ENCODE peak calls at places on chromosomes 5 and 9, in five cellular contexts. One of them, this sample, is unnamed.

GRCh38 chr5:57113486-57113885 is 60.4 kb upstream of the GPBP1 start:
- DNase-seq in adrenal gland: no peak
- DNase-seq in CD8-positive, alpha-beta T cell: no peak
- DNase-seq in GM20000: no peak
- DNase-seq in choroid plexus epithelial cell: no peak
- DNase-seq in this sample: no peak

GRCh38 chr9:684055-684949 is 157.2 kb upstream of the DMRT1 start:
- DNase-seq in adrenal gland: peak
- DNase-seq in CD8-positive, alpha-beta T cell: no peak
- DNase-seq in GM20000: no peak
- DNase-seq in choroid plexus epithelial cell: peak
- DNase-seq in this sample: peak

GRCh38 chr5:113807384-113808053 is 294.0 kb downstream of the YTHDC2 start:
- DNase-seq in adrenal gland: no peak
- DNase-seq in CD8-positive, alpha-beta T cell: no peak
- DNase-seq in GM20000: no peak
- DNase-seq in choroid plexus epithelial cell: no peak
- DNase-seq in this sample: no peak

GRCh38 chr5:132298305-132298704 is 4.1 kb downstream of the SLC22A4 start:
- DNase-seq in adrenal gland: no peak
- DNase-seq in CD8-positive, alpha-beta T cell: no peak
- DNase-seq in GM20000: no peak
- DNase-seq in choroid plexus epithelial cell: peak
- DNase-seq in this sample: no peak

GRCh38 chr9:81629440-81629839 is 59.9 kb downstream of the TLE1 start:
- DNase-seq in adrenal gland: no peak
- DNase-seq in CD8-positive, alpha-beta T cell: no peak
- DNase-seq in GM20000: no peak
- DNase-seq in choroid plexus epithelial cell: no peak
- DNase-seq in this sample: no peak

GRCh38 chr5:177508837-177509236 is 789 bp downstream of the DOK3 start:
- DNase-seq in adrenal gland: no peak
- DNase-seq in CD8-positive, alpha-beta T cell: no peak
- DNase-seq in GM20000: peak
- DNase-seq in choroid plexus epithelial cell: no peak
- DNase-seq in this sample: no peak

GRCh38 chr5:170681013-170681433 is 102.5 kb upstream of the GABRP start:
- DNase-seq in adrenal gland: peak
- DNase-seq in CD8-positive, alpha-beta T cell: no peak
- DNase-seq in GM20000: peak
- DNase-seq in choroid plexus epithelial cell: peak
- DNase-seq in this sample: no peak

GRCh38 chr5:150540615-150541396 is 32.9 kb downstream of the NDST1 start:
- DNase-seq in adrenal gland: peak
- DNase-seq in CD8-positive, alpha-beta T cell: no peak
- DNase-seq in GM20000: no peak
- DNase-seq in choroid plexus epithelial cell: peak
- DNase-seq in this sample: no peak

GRCh38 chr5:107668933-107669542 is 1.7 kb downstream of the EFNA5 start:
- DNase-seq in adrenal gland: no peak
- DNase-seq in CD8-positive, alpha-beta T cell: no peak
- DNase-seq in GM20000: no peak
- DNase-seq in choroid plexus epithelial cell: peak
- DNase-seq in this sample: no peak

GRCh38 chr5:38607396-38607795 is 51.0 kb upstream of the LIFR start:
- DNase-seq in adrenal gland: peak
- DNase-seq in CD8-positive, alpha-beta T cell: no peak
- DNase-seq in GM20000: no peak
- DNase-seq in choroid plexus epithelial cell: peak
- DNase-seq in this sample: no peak

GRCh38 chr5:57414857-57415256 is 67.8 kb downstream of the ACTBL2 start:
- DNase-seq in adrenal gland: no peak
- DNase-seq in CD8-positive, alpha-beta T cell: no peak
- DNase-seq in GM20000: no peak
- DNase-seq in choroid plexus epithelial cell: no peak
- DNase-seq in this sample: no peak

GRCh38 chr5:96565843-96566242 is 96.3 kb upstream of the CAST start:
- DNase-seq in adrenal gland: no peak
- DNase-seq in CD8-positive, alpha-beta T cell: no peak
- DNase-seq in GM20000: peak
- DNase-seq in choroid plexus epithelial cell: peak
- DNase-seq in this sample: no peak

GRCh38 chr9:109953813-109954489 is 174.0 kb downstream of the PALM2AKAP2 start:
- DNase-seq in adrenal gland: no peak
- DNase-seq in CD8-positive, alpha-beta T cell: no peak
- DNase-seq in GM20000: no peak
- DNase-seq in choroid plexus epithelial cell: no peak
- DNase-seq in this sample: no peak

GRCh38 chr5:41067714-41068113 is 3.4 kb downstream of the MROH2B start:
- DNase-seq in adrenal gland: no peak
- DNase-seq in CD8-positive, alpha-beta T cell: no peak
- DNase-seq in GM20000: no peak
- DNase-seq in choroid plexus epithelial cell: no peak
- DNase-seq in this sample: no peak

GRCh38 chr9:132006657-132007370 is 72.9 kb downstream of the MED27 start:
- DNase-seq in adrenal gland: no peak
- DNase-seq in CD8-positive, alpha-beta T cell: no peak
- DNase-seq in GM20000: peak
- DNase-seq in choroid plexus epithelial cell: peak
- DNase-seq in this sample: no peak

GRCh38 chr9:127166651-127167524 is 44.5 kb upstream of the ANGPTL2 start:
- DNase-seq in adrenal gland: no peak
- DNase-seq in CD8-positive, alpha-beta T cell: no peak
- DNase-seq in GM20000: peak
- DNase-seq in choroid plexus epithelial cell: no peak
- DNase-seq in this sample: no peak

GRCh38 chr5:176878906-176879662 is 20.1 kb downstream of the HK3 start:
- DNase-seq in adrenal gland: no peak
- DNase-seq in CD8-positive, alpha-beta T cell: no peak
- DNase-seq in GM20000: no peak
- DNase-seq in choroid plexus epithelial cell: no peak
- DNase-seq in this sample: no peak

GRCh38 chr5:176850371-176851245 is 40.2 kb downstream of the UNC5A start:
- DNase-seq in adrenal gland: no peak
- DNase-seq in CD8-positive, alpha-beta T cell: no peak
- DNase-seq in GM20000: no peak
- DNase-seq in choroid plexus epithelial cell: no peak
- DNase-seq in this sample: no peak

GRCh38 chr5:134133995-134134541 is 19.6 kb downstream of the TCF7 start:
- DNase-seq in adrenal gland: peak
- DNase-seq in CD8-positive, alpha-beta T cell: no peak
- DNase-seq in GM20000: no peak
- DNase-seq in choroid plexus epithelial cell: no peak
- DNase-seq in this sample: no peak

GRCh38 chr9:13939129-13939528 is 374.8 kb downstream of the NFIB start:
- DNase-seq in adrenal gland: peak
- DNase-seq in CD8-positive, alpha-beta T cell: no peak
- DNase-seq in GM20000: no peak
- DNase-seq in choroid plexus epithelial cell: peak
- DNase-seq in this sample: no peak

GRCh38 chr5:78640622-78641021 is 8.0 kb downstream of the LHFPL2 start:
- DNase-seq in adrenal gland: no peak
- DNase-seq in CD8-positive, alpha-beta T cell: no peak
- DNase-seq in GM20000: no peak
- DNase-seq in choroid plexus epithelial cell: no peak
- DNase-seq in this sample: no peak

GRCh38 chr9:107226431-107226830 is 56.6 kb upstream of the RAD23B start:
- DNase-seq in adrenal gland: no peak
- DNase-seq in CD8-positive, alpha-beta T cell: no peak
- DNase-seq in GM20000: no peak
- DNase-seq in choroid plexus epithelial cell: no peak
- DNase-seq in this sample: no peak

GRCh38 chr9:27047126-27047525 is 41.7 kb upstream of the LRRC19 start:
- DNase-seq in adrenal gland: no peak
- DNase-seq in CD8-positive, alpha-beta T cell: no peak
- DNase-seq in GM20000: no peak
- DNase-seq in choroid plexus epithelial cell: no peak
- DNase-seq in this sample: no peak

GRCh38 chr9:100724932-100725331 is 147.1 kb downstream of the CAVIN4 start:
- DNase-seq in adrenal gland: no peak
- DNase-seq in CD8-positive, alpha-beta T cell: no peak
- DNase-seq in GM20000: no peak
- DNase-seq in choroid plexus epithelial cell: no peak
- DNase-seq in this sample: no peak

GRCh38 chr9:38142201-38142600 is 73.2 kb upstream of the SHB start:
- DNase-seq in adrenal gland: no peak
- DNase-seq in CD8-positive, alpha-beta T cell: no peak
- DNase-seq in GM20000: no peak
- DNase-seq in choroid plexus epithelial cell: peak
- DNase-seq in this sample: no peak

GRCh38 chr5:148961261-148962199 is 101.3 kb downstream of the SH3TC2 start:
- DNase-seq in adrenal gland: no peak
- DNase-seq in CD8-positive, alpha-beta T cell: no peak
- DNase-seq in GM20000: no peak
- DNase-seq in choroid plexus epithelial cell: no peak
- DNase-seq in this sample: no peak

GRCh38 chr9:136614372-136614922 is 48.3 kb upstream of the EGFL7 start:
- DNase-seq in adrenal gland: no peak
- DNase-seq in CD8-positive, alpha-beta T cell: no peak
- DNase-seq in GM20000: no peak
- DNase-seq in choroid plexus epithelial cell: peak
- DNase-seq in this sample: no peak

DNA sequence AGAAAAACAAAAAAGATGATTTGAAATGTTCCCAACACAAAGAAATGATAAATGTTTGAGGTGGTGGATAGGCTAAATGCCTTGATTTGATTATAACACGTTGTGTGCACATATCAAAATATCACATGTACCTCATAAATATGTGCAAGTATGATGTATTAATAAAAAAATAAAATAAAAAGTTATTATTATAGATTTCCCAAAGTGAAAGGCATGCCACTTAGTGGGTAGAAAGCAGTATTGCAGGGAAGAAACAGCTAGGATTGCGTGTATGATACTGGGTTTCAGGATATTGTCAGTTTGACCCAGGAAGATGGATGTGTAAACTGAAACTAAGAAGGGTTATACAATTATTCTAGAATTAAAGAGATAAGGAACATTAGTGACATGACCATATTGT is 3.6 kb upstream of the TMEM38B start:
- DNase-seq in adrenal gland: no peak
- DNase-seq in CD8-positive, alpha-beta T cell: no peak
- DNase-seq in GM20000: no peak
- DNase-seq in choroid plexus epithelial cell: peak
- DNase-seq in this sample: no peak
- TF ChIP-seq CTCF in adrenal gland: peak
- TF ChIP-seq CTCF in CD8-positive, alpha-beta T cell: peak
- TF ChIP-seq CTCF in GM20000: no peak
- TF ChIP-seq CTCF in choroid plexus epithelial cell: peak
- TF ChIP-seq CTCF in this sample: peak

GRCh38 chr9:92242115-92242778 is 51.2 kb downstream of the IARS1 start:
- DNase-seq in adrenal gland: peak
- DNase-seq in CD8-positive, alpha-beta T cell: no peak
- DNase-seq in GM20000: no peak
- DNase-seq in choroid plexus epithelial cell: peak
- DNase-seq in this sample: no peak

GRCh38 chr9:92245005-92245797 is 48.3 kb downstream of the IARS1 start:
- DNase-seq in adrenal gland: no peak
- DNase-seq in CD8-positive, alpha-beta T cell: no peak
- DNase-seq in GM20000: no peak
- DNase-seq in choroid plexus epithelial cell: peak
- DNase-seq in this sample: no peak

GRCh38 chr9:92247981-92248380 is 45.5 kb downstream of the IARS1 start:
- DNase-seq in adrenal gland: no peak
- DNase-seq in CD8-positive, alpha-beta T cell: no peak
- DNase-seq in GM20000: no peak
- DNase-seq in choroid plexus epithelial cell: no peak
- DNase-seq in this sample: no peak

GRCh38 chr9:92247296-92247695 is 46.2 kb downstream of the IARS1 start:
- DNase-seq in adrenal gland: no peak
- DNase-seq in CD8-positive, alpha-beta T cell: no peak
- DNase-seq in GM20000: no peak
- DNase-seq in choroid plexus epithelial cell: peak
- DNase-seq in this sample: no peak

GRCh38 chr9:92242779-92243136 is 50.7 kb downstream of the IARS1 start:
- DNase-seq in adrenal gland: no peak
- DNase-seq in CD8-positive, alpha-beta T cell: no peak
- DNase-seq in GM20000: no peak
- DNase-seq in choroid plexus epithelial cell: no peak
- DNase-seq in this sample: no peak
- TF ChIP-seq CTCF in adrenal gland: no peak
- TF ChIP-seq CTCF in CD8-positive, alpha-beta T cell: no peak
- TF ChIP-seq CTCF in GM20000: no peak
- TF ChIP-seq CTCF in choroid plexus epithelial cell: no peak
- TF ChIP-seq CTCF in this sample: no peak

GRCh38 chr9:37033753-37034319 is at the start of gene PAX5:
- DNase-seq in adrenal gland: no peak
- DNase-seq in CD8-positive, alpha-beta T cell: no peak
- DNase-seq in GM20000: no peak
- DNase-seq in choroid plexus epithelial cell: no peak
- DNase-seq in this sample: no peak

GRCh38 chr9:37034938-37035471 is 937 bp upstream of the PAX5 start:
- DNase-seq in adrenal gland: no peak
- DNase-seq in CD8-positive, alpha-beta T cell: no peak
- DNase-seq in GM20000: no peak
- DNase-seq in choroid plexus epithelial cell: no peak
- DNase-seq in this sample: no peak

GRCh38 chr9:37035472-37036236 is 1.6 kb upstream of the PAX5 start:
- DNase-seq in adrenal gland: no peak
- DNase-seq in CD8-positive, alpha-beta T cell: no peak
- DNase-seq in GM20000: peak
- DNase-seq in choroid plexus epithelial cell: no peak
- DNase-seq in this sample: no peak

GRCh38 chr9:37033141-37033540 is 927 bp downstream of the PAX5 start:
- DNase-seq in adrenal gland: no peak
- DNase-seq in CD8-positive, alpha-beta T cell: no peak
- DNase-seq in GM20000: no peak
- DNase-seq in choroid plexus epithelial cell: no peak
- DNase-seq in this sample: no peak

GRCh38 chr9:37034320-37034937 is 361 bp upstream of the PAX5 start:
- DNase-seq in adrenal gland: no peak
- DNase-seq in CD8-positive, alpha-beta T cell: no peak
- DNase-seq in GM20000: peak
- DNase-seq in choroid plexus epithelial cell: no peak
- DNase-seq in this sample: no peak
- TF ChIP-seq CTCF in adrenal gland: no peak
- TF ChIP-seq CTCF in CD8-positive, alpha-beta T cell: no peak
- TF ChIP-seq CTCF in GM20000: peak
- TF ChIP-seq CTCF in choroid plexus epithelial cell: no peak
- TF ChIP-seq CTCF in this sample: peak

DNA sequence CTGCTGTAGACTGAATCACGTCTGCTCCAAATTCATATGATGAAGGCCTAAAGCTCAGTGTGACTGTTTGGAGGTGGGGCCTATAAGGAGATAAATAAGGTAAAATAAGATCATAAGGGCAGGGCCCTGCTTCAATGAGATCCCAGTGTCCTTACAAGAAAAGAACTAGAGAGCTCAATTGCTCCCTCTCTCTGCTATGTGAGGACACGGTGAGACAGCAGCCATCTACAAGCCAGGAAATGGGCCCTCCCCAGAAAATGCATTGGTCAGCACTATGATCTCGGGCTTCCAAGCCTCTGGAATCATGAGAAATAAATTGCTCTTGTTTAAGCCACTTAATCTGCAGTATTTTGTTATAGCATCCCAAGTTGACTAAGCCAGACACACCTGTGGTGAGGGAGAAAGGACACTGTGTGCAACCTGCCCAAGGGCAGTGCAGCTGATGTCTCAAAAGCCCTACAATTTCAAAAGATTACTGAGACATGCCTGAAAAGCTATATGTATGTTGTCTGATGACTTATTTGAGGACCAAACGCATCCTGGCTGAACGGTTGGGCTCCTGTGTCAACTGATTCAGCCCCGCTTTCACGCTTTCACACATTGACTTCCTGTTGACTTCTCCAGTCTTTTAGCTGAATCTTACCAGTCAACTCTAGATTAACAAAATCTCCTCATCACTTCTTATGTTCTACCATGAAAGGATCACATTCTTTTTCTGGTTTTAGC is 13.2 kb downstream of the GZMK start:
- DNase-seq in adrenal gland: no peak
- DNase-seq in CD8-positive, alpha-beta T cell: peak
- DNase-seq in GM20000: peak
- DNase-seq in choroid plexus epithelial cell: peak
- DNase-seq in this sample: no peak
- TF ChIP-seq CTCF in adrenal gland: no peak
- TF ChIP-seq CTCF in CD8-positive, alpha-beta T cell: no peak
- TF ChIP-seq CTCF in GM20000: no peak
- TF ChIP-seq CTCF in choroid plexus epithelial cell: peak
- TF ChIP-seq CTCF in this sample: no peak

This sample was measured in D721Med.